ENCODE peak calls at places on chromosomes 6 and 20, in eight cellular contexts. T is pancreas, R is Peyer's patch, C is IMR-90, G is fibroblast of the aortic adventitia, F is HepG2, L is endodermal cell, O is astrocyte of the spinal cord. U is an unnamed sample.

GRCh38 chr6:137927777-137928218 is 60.7 kb downstream of the TNFAIP3 start:
- DNase-seq in T (no peak), R (peak; percentile 64), C (peak; percentile 53), G (no peak), F (no peak), L (no peak), O (peak; percentile 29), U (no peak)

GRCh38 chr20:64150756-64151633 is 13.3 kb upstream of the MYT1 start:
- DNase-seq in T (no peak), R (no peak), C (no peak), G (no peak), F (no peak), L (no peak), O (no peak), U (no peak)

GRCh38 chr6:11585426-11586016 is 48.0 kb downstream of the TMEM170B start:
- DNase-seq in T (no peak), R (no peak), C (peak; percentile 79), G (peak; percentile 83), F (peak; percentile 55), L (no peak), O (peak; percentile 76), U (peak; percentile 68)

GRCh38 chr6:110214338-110214737 is 34.1 kb downstream of the CDC40 start:
- DNase-seq in T (no peak), R (no peak), C (no peak), G (no peak), F (no peak), L (no peak), O (no peak), U (no peak)

GRCh38 chr6:170101281-170102035 is 189.4 kb downstream of the DLL1 start:
- DNase-seq in T (no peak), R (peak; percentile 8), C (no peak), G (no peak), F (no peak), L (peak; percentile 37), O (no peak), U (no peak)

GRCh38 chr20:44959082-44959895 is 908 bp downstream of the TOMM34 start:
- DNase-seq in T (no peak), R (peak; percentile 58), C (peak; percentile 86), G (peak; percentile 47), F (peak; percentile 65), L (peak; percentile 67), O (peak; percentile 55), U (peak; percentile 83)

GRCh38 chr6:70552974-70553373 is 13.8 kb upstream of the SDHAF4 start:
- DNase-seq in T (no peak), R (no peak), C (no peak), G (no peak), F (no peak), L (no peak), O (no peak), U (no peak)

GRCh38 chr6:34234667-34235604 is 1.7 kb upstream of the HMGA1 start:
- DNase-seq in T (no peak), R (peak; percentile 34), C (no peak), G (no peak), F (no peak), L (peak; percentile 98), O (no peak), U (no peak)

GRCh38 chr6:55694148-55694547 is 115.2 kb upstream of the HMGCLL1 start:
- DNase-seq in T (no peak), R (no peak), C (peak; percentile 78), G (peak; percentile 96), F (no peak), L (peak; percentile 78), O (peak; percentile 94), U (peak; percentile 75)

GRCh38 chr6:69668916-69669315 is 127.9 kb downstream of the LMBRD1 start:
- DNase-seq in T (no peak), R (no peak), C (no peak), G (no peak), F (no peak), L (no peak), O (no peak), U (no peak)

GRCh38 chr20:37986873-37987601 is 46.2 kb downstream of the TTI1 start:
- DNase-seq in T (peak; percentile 72), R (no peak), C (peak; percentile 6), G (peak; percentile 60), F (peak; percentile 80), L (no peak), O (peak; percentile 55), U (peak; percentile 25)

GRCh38 chr6:13282393-13283069 is 45.8 kb downstream of the TBC1D7 start:
- DNase-seq in T (no peak), R (no peak), C (no peak), G (no peak), F (peak; percentile 60), L (no peak), O (no peak), U (no peak)

GRCh38 chr20:48015943-48016723 is 230.9 kb upstream of the SULF2 start:
- DNase-seq in T (no peak), R (no peak), C (peak; percentile 82), G (peak; percentile 83), F (no peak), L (no peak), O (peak; percentile 68), U (peak; percentile 93)

GRCh38 chr6:19472168-19472567 is 365.0 kb upstream of the ID4 start:
- DNase-seq in T (no peak), R (no peak), C (peak; percentile 73), G (peak; percentile 91), F (no peak), L (no peak), O (peak; percentile 96), U (peak; percentile 90)

GRCh38 chr20:31674895-31675827 is 37.4 kb downstream of the COX4I2 start:
- DNase-seq in T (no peak), R (peak; percentile 74), C (peak; percentile 64), G (peak; percentile 94), F (no peak), L (no peak), O (peak; percentile 73), U (peak; percentile 88)

GRCh38 chr20:3121271-3121911 is 36.9 kb upstream of the AVP start:
- DNase-seq in T (no peak), R (no peak), C (no peak), G (no peak), F (no peak), L (no peak), O (no peak), U (no peak)

GRCh38 chr6:42454428-42454791 is 2.7 kb upstream of the TRERF1 start:
- DNase-seq in T (peak; percentile 13), R (no peak), C (no peak), G (peak; percentile 61), F (no peak), L (peak; percentile 84), O (no peak), U (no peak)

GRCh38 chr6:141451508-141452353 is 681.0 kb upstream of the GJE1 start:
- DNase-seq in T (no peak), R (no peak), C (peak; percentile 83), G (peak; percentile 74), F (no peak), L (no peak), O (peak; percentile 65), U (peak; percentile 85)

GRCh38 chr20:44848254-44849015 is 37.1 kb upstream of the YWHAB start:
- DNase-seq in T (no peak), R (no peak), C (no peak), G (no peak), F (no peak), L (no peak), O (no peak), U (peak; percentile 7)

GRCh38 chr6:107657373-107657754 is 166.7 kb downstream of the SCML4 start:
- DNase-seq in T (no peak), R (no peak), C (no peak), G (no peak), F (no peak), L (no peak), O (no peak), U (no peak)
- H3K4me3 ChIP-seq in T (no peak overlapping the region), R (no peak overlapping the region), C (no peak overlapping the region), G (no peak overlapping the region), F (no peak overlapping the region), L (no peak overlapping the region), O (no peak overlapping the region), U (no peak overlapping the region)

GRCh38 chr6:46655803-46656202 is 3.0 kb downstream of the SLC25A27 start:
- DNase-seq in T (no peak), R (no peak), C (no peak), G (no peak), F (peak; percentile 28), L (peak; percentile 91), O (no peak), U (no peak)
- TF ChIP-seq CTCF in T (peak; percentile 18), R (no peak), C (no peak), G (peak; percentile 12), F (peak; percentile 41), L (peak; percentile 89), O (peak; percentile 47), U (peak; percentile 42)

DNA sequence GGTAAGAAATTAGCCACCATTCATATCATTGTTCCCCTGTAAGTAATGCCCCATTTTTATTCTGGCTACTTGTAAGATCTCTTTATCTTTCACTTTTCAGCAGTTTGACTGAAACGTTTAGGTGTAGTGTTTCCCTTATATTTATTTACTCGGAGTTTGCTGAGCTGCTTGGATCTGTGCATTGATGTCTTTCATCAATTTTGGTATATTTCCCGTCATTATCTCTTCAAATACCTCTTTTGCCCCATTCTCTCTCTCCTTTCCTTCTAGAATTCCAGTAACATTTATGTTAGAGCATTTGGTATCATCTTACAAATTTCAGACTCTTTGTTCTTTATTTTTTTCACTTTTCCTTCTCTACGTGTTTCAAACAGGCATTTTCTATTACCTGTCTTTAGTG is 9.2 kb upstream of the SLC13A3 start:
- DNase-seq in T (no peak), R (no peak), C (no peak), G (no peak), F (no peak), L (no peak), O (no peak), U (no peak)
- H3K4me3 ChIP-seq in T (no peak overlapping the region), R (no peak overlapping the region), C (no peak overlapping the region), G (no peak overlapping the region), F (no peak overlapping the region), L (no peak overlapping the region), O (no peak overlapping the region), U (no peak overlapping the region)

DNA sequence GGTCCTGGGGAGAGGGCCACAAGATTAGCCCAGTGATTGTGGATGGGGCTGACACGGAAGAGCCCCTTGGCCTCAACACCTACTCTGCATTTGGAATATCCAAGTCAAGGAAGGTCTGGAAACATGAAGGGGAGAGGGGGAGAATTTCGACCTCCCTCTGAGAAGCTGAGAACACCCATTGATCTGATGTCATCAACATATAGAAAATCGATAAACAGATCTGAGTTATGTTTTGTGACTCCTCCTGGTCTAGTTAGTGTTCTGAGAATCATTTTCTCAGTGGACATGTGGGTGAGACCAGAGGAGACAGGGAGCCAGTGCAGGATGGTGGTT is 108.0 kb downstream of the SLC22A3 start:
- DNase-seq in T (no peak), R (no peak), C (no peak), G (no peak), F (no peak), L (no peak), O (no peak), U (no peak)
- TF ChIP-seq CTCF in T (peak; percentile 5), R (no peak), C (no peak), G (no peak), F (no peak), L (no peak), O (no peak), U (no peak)

GRCh38 chr6:65123516-65123915 is 583.5 kb downstream of the EYS start:
- DNase-seq in T (no peak), R (no peak), C (peak; percentile 17), G (no peak), F (no peak), L (no peak), O (no peak), U (no peak)
- H3K4me3 ChIP-seq in T (no peak overlapping the region), R (no peak overlapping the region), C (no peak overlapping the region), G (no peak overlapping the region), F (no peak overlapping the region), L (no peak overlapping the region), O (no peak overlapping the region), U (no peak overlapping the region)